ENCODE peak calls at places on chromosomes 6 and 20, in four cellular contexts. E, L, J and H are unnamed samples.

GRCh38 chr20:55365745-55366144 is 639.6 kb downstream of the CBLN4 start:
- DNase-seq in L (no peak), J (no peak), E (no peak), H (no peak)

GRCh38 chr6:168159503-168159902 is 80.5 kb upstream of the FRMD1 start:
- DNase-seq in E (no peak), J (no peak), L (no peak), H (no peak)

GRCh38 chr6:163392533-163392932 is 22.0 kb upstream of the QKI start:
- DNase-seq in E (peak; percentile 35), L (no peak), J (no peak), H (peak; percentile 67)

GRCh38 chr20:5781798-5782750 is 31.9 kb downstream of the SHLD1 start:
- DNase-seq in J (no peak), L (no peak), E (peak; percentile 49), H (no peak)

GRCh38 chr6:20400476-20401402 is 940 bp upstream of the E2F3 start:
- DNase-seq in E (no peak), J (peak; percentile 57), L (peak; percentile 82), H (peak; percentile 80)

GRCh38 chr6:54717849-54718455 is 128.6 kb upstream of the FAM83B start:
- DNase-seq in J (peak; percentile 86), L (no peak), E (peak; percentile 79), H (peak; percentile 46)

GRCh38 chr6:6684365-6684833 is 95.9 kb downstream of the LY86 start:
- DNase-seq in L (no peak), J (no peak), E (no peak), H (no peak)

GRCh38 chr6:72622094-72622540 is 253 bp downstream of the KCNQ5 start:
- DNase-seq in J (peak; percentile 30), L (peak; percentile 92), E (peak; percentile 12), H (peak; percentile 30)

GRCh38 chr6:53581161-53581560 is 36.3 kb upstream of the GCLC start:
- DNase-seq in J (no peak), E (no peak), L (no peak), H (no peak)

GRCh38 chr6:82959385-82959941 is 106.2 kb downstream of the UBE3D start:
- DNase-seq in J (no peak), L (no peak), E (no peak), H (no peak)

GRCh38 chr6:40328988-40329545 is 258.1 kb downstream of the LRFN2 start:
- DNase-seq in E (no peak), L (no peak), J (no peak), H (no peak)

GRCh38 chr20:47789081-47789998 is 4.1 kb upstream of the SULF2 start:
- DNase-seq in L (no peak), E (no peak), J (no peak), H (no peak)

GRCh38 chr20:32581839-32582658 is 3.1 kb downstream of the NOL4L start:
- DNase-seq in E (no peak), J (no peak), L (no peak), H (no peak)

GRCh38 chr20:48595495-48596475 is 232.0 kb downstream of the PREX1 start:
- DNase-seq in L (no peak), J (peak; percentile 18), E (no peak), H (peak; percentile 10)

GRCh38 chr6:7260291-7261029 is 52.5 kb downstream of the SSR1 start:
- DNase-seq in L (peak; percentile 68), E (no peak), J (no peak), H (no peak)

GRCh38 chr6:157621401-157621800 is 201.6 kb upstream of the SNX9 start:
- DNase-seq in L (no peak), E (no peak), J (no peak), H (no peak)

GRCh38 chr6:142851601-142852000 is 93.4 kb downstream of the HIVEP2 start:
- DNase-seq in J (no peak), L (no peak), E (no peak), H (no peak)

GRCh38 chr20:44495802-44496481 is 20.3 kb downstream of the TTPAL start:
- DNase-seq in L (no peak), J (no peak), E (no peak), H (no peak)

GRCh38 chr6:121932071-121933009 is 467.1 kb upstream of the HSF2 start:
- DNase-seq in L (no peak), E (no peak), J (no peak), H (no peak)

GRCh38 chr6:71376830-71377229 is 88.2 kb downstream of the OGFRL1 start:
- DNase-seq in J (no peak), L (no peak), E (no peak), H (no peak)

DNA sequence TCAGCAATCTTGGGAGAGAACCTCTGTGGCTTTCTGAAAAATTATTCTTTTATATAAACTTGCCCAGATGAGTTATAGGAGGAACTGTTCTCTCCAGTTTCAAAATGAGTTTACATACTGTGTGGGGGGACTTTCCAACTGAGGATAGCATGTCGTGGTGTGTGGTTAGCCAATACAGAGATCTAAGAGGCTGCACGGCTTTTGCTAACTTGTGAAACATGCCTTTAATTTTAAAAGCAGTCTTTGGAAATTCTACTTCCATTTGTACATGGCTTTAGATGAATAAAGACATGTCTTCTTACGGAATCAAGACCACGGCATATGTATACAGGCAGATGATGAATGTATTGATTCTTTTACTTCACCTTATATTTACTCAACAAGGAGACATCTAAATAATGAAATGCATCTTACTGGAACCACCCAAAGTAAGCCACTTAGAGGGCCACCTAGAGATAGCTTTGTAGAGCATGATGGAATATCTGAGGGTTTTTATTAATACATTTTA is 39.8 kb downstream of the HIVEP1 start:
- DNase-seq in E (no peak), J (peak; percentile 40), L (no peak), H (no peak)
- TF ChIP-seq POLR2AphosphoS5 in E (no peak), J (no peak), L (no peak), H (no peak)

DNA sequence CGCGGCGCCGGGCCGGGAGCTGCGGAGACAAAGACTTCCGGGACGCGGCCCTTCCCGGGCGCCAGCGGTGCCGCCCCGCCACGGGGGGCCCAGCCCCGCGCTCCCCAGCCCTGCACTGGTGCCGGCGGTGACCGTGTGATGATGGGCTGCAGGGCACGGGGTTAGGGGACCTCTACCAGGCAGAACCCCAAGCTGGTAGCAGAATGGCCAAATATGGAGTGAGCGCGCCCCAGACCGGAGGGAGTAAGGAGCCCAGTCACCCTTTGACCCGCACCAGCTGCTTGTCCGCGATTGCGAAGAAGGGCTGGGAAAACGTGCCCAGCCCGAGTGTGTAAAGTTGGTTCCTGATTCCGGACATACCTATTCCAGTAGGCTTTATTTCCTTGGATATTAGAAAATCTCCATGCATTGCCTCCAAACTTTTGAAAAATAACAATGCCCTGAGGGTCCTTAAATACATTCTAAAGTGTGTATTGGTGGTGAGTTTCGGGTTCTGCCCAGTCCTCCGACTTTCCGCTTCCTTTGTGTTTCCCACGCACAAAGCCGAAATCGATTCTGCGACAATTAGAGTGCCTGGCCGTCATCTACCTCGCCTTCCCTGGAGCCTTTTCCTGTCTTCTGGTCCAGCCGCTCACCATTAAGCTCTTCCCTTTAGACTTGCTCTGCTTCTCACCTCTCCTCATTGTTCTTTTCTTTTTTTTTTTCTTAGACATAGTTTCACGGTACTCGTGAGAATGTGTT is 1.1 kb downstream of the ABRACL start:
- DNase-seq in J (peak; percentile 76), L (no peak), E (peak; percentile 38), H (no peak)
- TF ChIP-seq POLR2AphosphoS5 in J (no peak), L (peak; percentile 43), E (no peak), H (peak; percentile 44)

GRCh38 chr6:116362287-116362686 is 8.5 kb upstream of the DSE start:
- DNase-seq in L (no peak), J (no peak), E (no peak), H (no peak)
- TF ChIP-seq POLR2AphosphoS5 in L (no peak), J (no peak), E (no peak), H (no peak)

DNA sequence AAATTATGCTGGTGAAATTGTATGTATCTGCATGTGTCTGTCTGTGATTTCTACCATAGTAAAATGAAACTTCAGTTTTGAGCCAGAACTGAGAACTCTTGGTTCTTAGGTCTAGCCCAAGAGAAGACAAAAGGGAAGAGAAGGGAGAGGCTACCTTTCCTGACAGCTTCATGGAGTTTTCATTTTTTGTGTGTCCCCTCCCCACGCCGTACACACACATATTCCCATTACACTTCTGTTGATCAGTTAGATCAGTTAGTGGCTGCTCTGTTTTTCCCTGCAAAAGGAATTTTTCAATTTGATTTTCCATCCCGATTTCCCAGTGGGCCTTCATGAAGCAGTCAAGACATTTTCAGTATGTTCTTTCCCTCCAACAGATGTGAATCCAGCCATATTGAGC is 52.4 kb downstream of the HIVEP1 start:
- DNase-seq in E (no peak), J (no peak), L (no peak), H (no peak)
- TF ChIP-seq POLR2AphosphoS5 in E (no peak), J (no peak), L (no peak), H (no peak)

GRCh38 chr6:81450180-81450579 is 302.3 kb downstream of the TENT5A start:
- DNase-seq in J (peak; percentile 24), E (no peak), L (no peak), H (no peak)

GRCh38 chr6:81446509-81446908 is 306.0 kb downstream of the TENT5A start:
- DNase-seq in E (no peak), L (no peak), J (no peak), H (no peak)

GRCh38 chr6:81451787-81452186 is 300.7 kb downstream of the TENT5A start:
- DNase-seq in L (no peak), E (no peak), J (no peak), H (no peak)
- TF ChIP-seq POLR2AphosphoS5 in L (no peak), E (no peak), J (no peak), H (no peak)